ENCODE peak calls at places on chromosomes 3 and 15, in four cellular contexts. One of them, this sample, is unnamed.

GRCh38 chr15:85872125-85872524 is 77.4 kb upstream of the KLHL25 start:
- DNase-seq in A549: no peak
- DNase-seq in BE2C: no peak
- DNase-seq in brain microvascular endothelial cell: no peak
- DNase-seq in this sample: no peak

GRCh38 chr15:42704492-42704926 is 32.4 kb downstream of the CDAN1 start:
- DNase-seq in A549: peak; percentile 66
- DNase-seq in BE2C: peak; percentile 78
- DNase-seq in brain microvascular endothelial cell: peak; percentile 66
- DNase-seq in this sample: peak; percentile 78

GRCh38 chr3:114632757-114633424 is 339.1 kb downstream of the TIGIT start:
- DNase-seq in BE2C: no peak
- DNase-seq in A549: no peak
- DNase-seq in brain microvascular endothelial cell: no peak
- DNase-seq in this sample: no peak

GRCh38 chr3:134931045-134931775 is 136.2 kb downstream of the EPHB1 start:
- DNase-seq in brain microvascular endothelial cell: no peak
- DNase-seq in BE2C: no peak
- DNase-seq in A549: no peak
- DNase-seq in this sample: no peak

GRCh38 chr3:122974764-122975162 is 52.8 kb downstream of the SEMA5B start:
- DNase-seq in BE2C: peak; percentile 74
- DNase-seq in brain microvascular endothelial cell: peak; percentile 84
- DNase-seq in A549: no peak
- DNase-seq in this sample: peak; percentile 79

GRCh38 chr3:124078978-124079911 is 87.3 kb upstream of the ROPN1 start:
- DNase-seq in BE2C: peak; percentile 38
- DNase-seq in A549: peak; percentile 35
- DNase-seq in brain microvascular endothelial cell: peak; percentile 14
- DNase-seq in this sample: peak; percentile 59

GRCh38 chr3:190003730-190004129 is 117.0 kb downstream of the P3H2 start:
- DNase-seq in brain microvascular endothelial cell: peak; percentile 78
- DNase-seq in BE2C: no peak
- DNase-seq in A549: peak; percentile 86
- DNase-seq in this sample: peak; percentile 83

GRCh38 chr3:40337136-40338108 is 27.9 kb downstream of the EIF1B start:
- DNase-seq in brain microvascular endothelial cell: no peak
- DNase-seq in A549: no peak
- DNase-seq in BE2C: no peak
- DNase-seq in this sample: no peak

GRCh38 chr3:10669490-10670048 is 146.5 kb upstream of the SLC6A11 start:
- DNase-seq in brain microvascular endothelial cell: no peak
- DNase-seq in BE2C: no peak
- DNase-seq in A549: no peak
- DNase-seq in this sample: no peak

DNA sequence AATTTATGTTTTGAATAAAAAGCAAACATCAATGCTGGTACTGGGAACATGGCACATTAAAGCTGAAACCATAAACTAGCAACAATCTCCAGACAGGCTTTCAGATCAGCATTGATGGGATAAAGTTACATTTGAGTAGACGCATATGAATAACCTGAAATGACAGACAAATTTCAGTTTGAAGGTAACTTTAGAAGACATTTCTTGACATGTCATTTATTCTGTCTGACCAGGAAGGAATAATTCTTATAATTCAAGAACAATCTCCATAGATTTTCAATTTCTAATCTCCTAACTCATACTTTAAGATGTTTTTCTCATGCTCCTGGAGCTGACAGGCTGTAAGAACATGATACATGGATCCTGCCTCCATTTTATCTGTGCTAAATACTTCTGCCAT is 69.8 kb downstream of the PLCH1 start:
- DNase-seq in brain microvascular endothelial cell: no peak
- DNase-seq in A549: no peak
- DNase-seq in BE2C: no peak
- DNase-seq in this sample: no peak
- H3K4me3 ChIP-seq in brain microvascular endothelial cell: no peak overlapping the region
- H3K4me3 ChIP-seq in A549: no peak overlapping the region
- H3K4me3 ChIP-seq in BE2C: no peak overlapping the region
- H3K4me3 ChIP-seq in this sample: no peak overlapping the region

DNA sequence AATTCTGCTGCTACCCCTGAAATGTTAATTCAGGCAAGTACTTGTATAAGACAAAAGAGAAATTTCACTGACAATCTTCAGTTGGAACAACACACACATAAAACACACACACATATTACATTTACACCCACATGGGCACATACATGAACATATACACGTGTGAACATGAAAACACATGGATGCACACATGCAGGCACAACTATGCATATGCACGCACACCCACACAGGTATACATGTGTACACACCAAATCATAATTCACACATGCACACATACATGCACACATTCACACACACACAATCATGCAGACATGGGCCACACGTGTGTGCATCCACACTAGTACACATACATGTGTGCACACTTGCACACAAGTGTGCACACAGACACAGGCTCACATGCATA is 277.8 kb downstream of the OCA2 start:
- DNase-seq in A549: no peak
- DNase-seq in brain microvascular endothelial cell: no peak
- DNase-seq in BE2C: no peak
- DNase-seq in this sample: no peak
- TF ChIP-seq CTCF in A549: no peak
- TF ChIP-seq CTCF in brain microvascular endothelial cell: no peak
- TF ChIP-seq CTCF in BE2C: no peak
- TF ChIP-seq CTCF in this sample: no peak

DNA sequence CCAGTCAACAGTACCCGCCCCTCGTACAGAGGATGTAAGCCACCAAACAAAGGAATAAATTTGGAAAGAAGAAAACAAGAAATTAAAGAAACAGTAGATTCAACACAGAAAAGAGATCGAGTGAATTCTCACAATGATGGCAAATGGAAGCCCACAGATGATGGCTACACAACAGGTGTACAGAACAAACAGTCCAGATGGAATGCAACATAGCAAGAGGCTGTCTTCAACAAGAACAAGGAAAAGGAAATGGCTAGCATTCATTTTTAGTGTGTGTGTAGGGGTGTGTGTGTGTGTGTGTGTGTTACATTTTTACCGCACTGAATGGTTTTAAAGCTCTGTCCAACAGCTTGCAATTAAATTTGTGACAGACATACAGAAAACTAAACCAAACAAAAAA is 12.9 kb downstream of the NEDD4 start:
- DNase-seq in brain microvascular endothelial cell: no peak
- DNase-seq in A549: no peak
- DNase-seq in BE2C: no peak
- DNase-seq in this sample: no peak
- H3K4me3 ChIP-seq in brain microvascular endothelial cell: no peak overlapping the region
- H3K4me3 ChIP-seq in A549: no peak overlapping the region
- H3K4me3 ChIP-seq in BE2C: no peak overlapping the region
- H3K4me3 ChIP-seq in this sample: no peak overlapping the region

GRCh38 chr3:31760654-31761053 is 220.4 kb downstream of the OSBPL10 start:
- DNase-seq in BE2C: no peak
- DNase-seq in A549: no peak
- DNase-seq in brain microvascular endothelial cell: no peak
- DNase-seq in this sample: no peak
- TF ChIP-seq CTCF in BE2C: no peak
- TF ChIP-seq CTCF in A549: no peak
- TF ChIP-seq CTCF in brain microvascular endothelial cell: no peak
- TF ChIP-seq CTCF in this sample: no peak

GRCh38 chr15:55916666-55917409 is 76.6 kb downstream of the NEDD4 start:
- DNase-seq in A549: peak; percentile 57
- DNase-seq in brain microvascular endothelial cell: peak; percentile 31
- DNase-seq in BE2C: no peak
- DNase-seq in this sample: peak; percentile 81

GRCh38 chr15:55915221-55915620 is 78.2 kb downstream of the NEDD4 start:
- DNase-seq in A549: no peak
- DNase-seq in BE2C: no peak
- DNase-seq in brain microvascular endothelial cell: no peak
- DNase-seq in this sample: peak; percentile 22

GRCh38 chr15:55917881-55918296 is 75.5 kb downstream of the NEDD4 start:
- DNase-seq in BE2C: peak; percentile 39
- DNase-seq in brain microvascular endothelial cell: peak; percentile 85
- DNase-seq in A549: peak; percentile 91
- DNase-seq in this sample: peak; percentile 93

GRCh38 chr15:55914446-55914845 is 79.0 kb downstream of the NEDD4 start:
- DNase-seq in A549: no peak
- DNase-seq in BE2C: no peak
- DNase-seq in brain microvascular endothelial cell: no peak
- DNase-seq in this sample: peak; percentile 42

GRCh38 chr15:55915876-55916567 is 77.4 kb downstream of the NEDD4 start:
- DNase-seq in A549: no peak
- DNase-seq in brain microvascular endothelial cell: no peak
- DNase-seq in BE2C: no peak
- DNase-seq in this sample: peak; percentile 66
- H3K4me3 ChIP-seq in A549: peak overlapping the region; percentile 47
- H3K4me3 ChIP-seq in brain microvascular endothelial cell: no peak overlapping the region
- H3K4me3 ChIP-seq in BE2C: no peak overlapping the region
- H3K4me3 ChIP-seq in this sample: peak overlapping the region; percentile 53

GRCh38 chr3:71380096-71380495 is 203.4 kb downstream of the FOXP1 start:
- DNase-seq in A549: peak; percentile 18
- DNase-seq in BE2C: no peak
- DNase-seq in brain microvascular endothelial cell: no peak
- DNase-seq in this sample: peak; percentile 26
- TF ChIP-seq CTCF in A549: no peak
- TF ChIP-seq CTCF in BE2C: peak; percentile 29
- TF ChIP-seq CTCF in brain microvascular endothelial cell: peak; percentile 39
- TF ChIP-seq CTCF in this sample: no peak

DNA sequence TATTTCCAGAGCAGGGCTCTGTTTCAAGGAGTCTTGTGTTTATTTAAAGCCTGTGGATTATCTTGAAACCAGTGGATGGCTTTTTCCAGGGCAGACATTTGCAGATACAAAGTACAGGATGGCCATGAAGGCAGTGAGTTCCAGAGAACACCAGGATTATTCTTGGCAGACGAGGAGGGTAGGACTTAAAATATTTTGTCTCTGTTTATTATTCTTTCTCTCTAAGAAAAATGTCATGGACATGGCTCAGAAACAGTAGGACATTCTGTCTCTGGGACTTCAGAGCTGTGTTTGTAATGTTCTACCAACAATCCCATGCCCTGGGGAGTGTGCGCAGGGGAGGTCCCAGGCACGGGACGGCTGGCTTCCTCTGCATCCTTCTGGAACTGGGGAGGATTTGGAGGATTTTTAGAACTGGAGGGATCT is 125.9 kb downstream of the ATP10A start:
- DNase-seq in brain microvascular endothelial cell: no peak
- DNase-seq in BE2C: no peak
- DNase-seq in A549: no peak
- DNase-seq in this sample: peak; percentile 52
- H3K4me3 ChIP-seq in brain microvascular endothelial cell: no peak overlapping the region
- H3K4me3 ChIP-seq in BE2C: no peak overlapping the region
- H3K4me3 ChIP-seq in A549: no peak overlapping the region
- H3K4me3 ChIP-seq in this sample: no peak overlapping the region

DNA sequence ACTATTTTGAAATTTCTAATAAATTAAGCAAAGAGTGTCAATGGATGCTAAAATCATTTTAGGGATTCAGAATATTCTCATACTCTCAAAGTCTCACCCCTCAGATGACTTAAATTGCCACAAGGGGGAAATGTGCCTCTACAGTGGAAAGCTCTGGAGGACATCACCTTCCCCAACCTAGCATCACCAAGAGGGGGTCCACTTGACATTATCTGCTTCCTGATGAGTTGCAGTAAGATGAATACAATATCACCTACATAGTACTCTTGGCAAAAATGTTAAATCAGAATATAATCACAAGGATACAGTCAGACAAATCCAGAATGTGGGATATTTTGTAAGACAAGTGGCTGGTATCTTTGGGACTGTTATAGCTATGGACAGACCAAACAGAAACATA is 290.1 kb downstream of the MFSD1 start:
- DNase-seq in A549: no peak
- DNase-seq in BE2C: no peak
- DNase-seq in brain microvascular endothelial cell: no peak
- DNase-seq in this sample: no peak
- TF ChIP-seq CTCF in A549: no peak
- TF ChIP-seq CTCF in BE2C: no peak
- TF ChIP-seq CTCF in brain microvascular endothelial cell: peak; percentile 29
- TF ChIP-seq CTCF in this sample: peak; percentile 11

GRCh38 chr3:55246016-55246415 is 241.1 kb downstream of the WNT5A start:
- DNase-seq in BE2C: no peak
- DNase-seq in A549: no peak
- DNase-seq in brain microvascular endothelial cell: peak; percentile 22
- DNase-seq in this sample: peak; percentile 67
- H3K4me3 ChIP-seq in BE2C: no peak overlapping the region
- H3K4me3 ChIP-seq in A549: no peak overlapping the region
- H3K4me3 ChIP-seq in brain microvascular endothelial cell: no peak overlapping the region
- H3K4me3 ChIP-seq in this sample: peak overlapping the region; percentile 23

GRCh38 chr15:39627456-39628130 is 46.7 kb downstream of the THBS1 start:
- DNase-seq in BE2C: no peak
- DNase-seq in A549: no peak
- DNase-seq in brain microvascular endothelial cell: no peak
- DNase-seq in this sample: no peak

GRCh38 chr15:39629376-39629775 is 48.5 kb downstream of the THBS1 start:
- DNase-seq in A549: no peak
- DNase-seq in BE2C: no peak
- DNase-seq in brain microvascular endothelial cell: no peak
- DNase-seq in this sample: no peak

GRCh38 chr15:39628821-39629220 is 47.9 kb downstream of the THBS1 start:
- DNase-seq in BE2C: no peak
- DNase-seq in A549: no peak
- DNase-seq in brain microvascular endothelial cell: no peak
- DNase-seq in this sample: peak; percentile 19

GRCh38 chr15:39629906-39630305 is 49.0 kb downstream of the THBS1 start:
- DNase-seq in brain microvascular endothelial cell: no peak
- DNase-seq in BE2C: no peak
- DNase-seq in A549: no peak
- DNase-seq in this sample: no peak

GRCh38 chr15:39628131-39628482 is 47.2 kb downstream of the THBS1 start:
- DNase-seq in brain microvascular endothelial cell: no peak
- DNase-seq in A549: no peak
- DNase-seq in BE2C: no peak
- DNase-seq in this sample: no peak
- TF ChIP-seq CTCF in brain microvascular endothelial cell: peak; percentile 47
- TF ChIP-seq CTCF in A549: no peak
- TF ChIP-seq CTCF in BE2C: no peak
- TF ChIP-seq CTCF in this sample: peak; percentile 27